ENCODE peak calls at places on chromosomes 3 and 15, in seven cellular contexts. N, R, V, I, G, P and M are unnamed samples. For H3K4me1 and H3K9me3, the result is how much of the 10 kb centered on the place peaks cover.

GRCh38 chr15:41870689-41871081 is 23.2 kb downstream of the SPTBN5 start:
- DNase-seq in V (peak), P (no peak), R (no peak), G (no peak), N (peak), I (peak), M (no peak)

GRCh38 chr3:131901686-131902085 is 133.1 kb downstream of the CPNE4 start:
- DNase-seq in G (no peak), V (no peak), I (no peak), R (no peak), P (no peak), N (no peak), M (no peak)

GRCh38 chr3:107506458-107506857 is 16.3 kb upstream of the BBX start:
- DNase-seq in V (peak), R (no peak), P (no peak), N (no peak), I (no peak), G (no peak), M (no peak)

GRCh38 chr3:117480493-117480892 is 770.9 kb downstream of the TUSC7 start:
- DNase-seq in P (no peak), I (no peak), G (no peak), N (no peak), R (no peak), V (no peak), M (no peak)

GRCh38 chr15:98657721-98658120 is 9.4 kb downstream of the IGF1R start:
- DNase-seq in N (no peak), R (no peak), G (no peak), P (no peak), I (no peak), V (peak), M (no peak)

GRCh38 chr3:116444819-116445290 is 432 bp downstream of the LSAMP start:
- DNase-seq in V (no peak), N (peak), P (peak), R (no peak), G (no peak), I (peak), M (no peak)

GRCh38 chr3:12489832-12490231 is 5.6 kb downstream of the TSEN2 start:
- DNase-seq in R (no peak), P (no peak), G (no peak), V (no peak), I (no peak), N (no peak), M (no peak)

GRCh38 chr3:155435821-155436220 is 142.3 kb upstream of the STRIT1 start:
- DNase-seq in R (no peak), N (no peak), V (no peak), G (no peak), I (no peak), P (no peak), M (no peak)

GRCh38 chr3:122094125-122094524 is 39.0 kb downstream of the CD86 start:
- DNase-seq in N (no peak), I (no peak), G (no peak), R (no peak), V (no peak), P (no peak), M (no peak)

GRCh38 chr15:96335429-96335807 is 4.9 kb downstream of the NR2F2 start:
- DNase-seq in P (no peak), N (no peak), V (no peak), I (no peak), G (no peak), R (no peak), M (no peak)

GRCh38 chr3:54891540-54891897 is 36.3 kb downstream of the LRTM1 start:
- DNase-seq in G (peak), R (no peak), V (peak), P (peak), N (peak), I (peak), M (peak)

GRCh38 chr3:46857485-46858341 is 5.5 kb downstream of the MYL3 start:
- DNase-seq in G (no peak), P (no peak), I (peak), V (no peak), N (peak), R (no peak), M (peak)

GRCh38 chr3:16474304-16474703 is 39.2 kb downstream of the RFTN1 start:
- DNase-seq in R (no peak), G (no peak), V (peak), I (no peak), P (no peak), N (no peak), M (no peak)

GRCh38 chr15:42785569-42785968 is 48.6 kb upstream of the CDAN1 start:
- DNase-seq in V (no peak), P (no peak), N (no peak), G (no peak), I (no peak), R (no peak), M (no peak)

GRCh38 chr15:32107477-32108080 is 77.3 kb downstream of the CHRNA7 start:
- DNase-seq in I (no peak), P (no peak), V (no peak), G (no peak), N (no peak), R (no peak), M (no peak)

GRCh38 chr3:38606561-38606960 is 42.9 kb downstream of the SCN5A start:
- DNase-seq in I (peak), P (no peak), G (no peak), V (no peak), N (no peak), R (no peak), M (no peak)

GRCh38 chr15:44713006-44713966 is 2.0 kb downstream of the B2M start:
- DNase-seq in P (no peak), V (peak), G (peak), R (no peak), I (no peak), N (no peak), M (no peak)

GRCh38 chr15:74275957-74276356 is 39.8 kb downstream of the CCDC33 start:
- DNase-seq in N (no peak), V (no peak), P (peak), I (no peak), G (no peak), R (peak), M (no peak)
- H3K4me1 ChIP-seq in N (under half), V (under half), P (under half), I (under half), G (under half), R (under half), M (under half)

GRCh38 chr3:127250032-127250431 is 37.8 kb downstream of the PRR20G start:
- DNase-seq in G (no peak), P (no peak), N (no peak), V (no peak), I (no peak), R (no peak), M (no peak)

GRCh38 chr3:127252446-127252845 is 35.4 kb downstream of the PRR20G start:
- DNase-seq in P (no peak), G (no peak), R (no peak), N (no peak), V (no peak), I (no peak), M (no peak)

DNA sequence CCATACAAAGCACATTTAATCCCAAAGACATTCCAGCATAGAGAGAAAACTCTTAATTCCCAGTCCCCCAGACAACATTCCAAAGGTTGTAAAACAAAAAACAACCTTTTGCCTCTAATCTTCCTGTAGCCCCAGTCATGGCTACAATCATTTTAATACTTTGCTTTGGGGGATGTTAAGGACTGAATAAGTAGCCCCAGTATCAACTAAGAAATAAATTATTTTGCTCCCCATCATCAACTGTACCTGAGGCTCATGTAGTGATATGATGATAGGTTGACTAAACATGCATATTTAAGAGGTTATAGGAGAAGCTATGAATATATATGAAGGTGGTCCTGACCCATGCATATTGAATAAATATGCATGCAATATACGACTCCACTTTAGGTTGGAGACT is 40.6 kb downstream of the PRR20G start:
- DNase-seq in N (no peak), G (no peak), R (no peak), P (no peak), V (no peak), I (no peak), M (no peak)
- H3K9me3 ChIP-seq in N (under half), G (under half), R (under half), P (under half), V (under half), I (under half), M (under half)

DNA sequence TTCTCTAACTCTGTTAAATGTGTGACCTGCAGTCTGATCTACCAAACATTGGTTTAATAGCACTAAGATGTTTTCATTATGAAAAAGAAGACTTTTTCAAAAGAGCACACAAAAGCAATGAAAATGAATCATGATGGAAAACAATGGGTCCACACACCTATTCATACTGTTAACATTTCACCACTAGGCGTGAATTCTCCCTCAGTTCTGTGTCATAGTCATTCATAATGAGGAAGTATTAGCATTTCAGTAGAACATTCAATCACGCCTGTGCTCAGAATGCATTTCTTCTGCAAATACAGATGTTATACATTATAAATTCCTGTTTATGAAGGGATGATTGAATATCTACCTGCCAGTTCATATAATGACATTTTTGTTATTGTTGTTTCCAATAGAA is 35.9 kb downstream of the EIF4E3 start:
- DNase-seq in G (no peak), N (no peak), V (no peak), R (no peak), I (no peak), P (no peak), M (no peak)
- TF ChIP-seq CTCF in G (no peak), N (no peak), V (no peak), R (no peak), I (no peak), P (no peak), M (no peak)

DNA sequence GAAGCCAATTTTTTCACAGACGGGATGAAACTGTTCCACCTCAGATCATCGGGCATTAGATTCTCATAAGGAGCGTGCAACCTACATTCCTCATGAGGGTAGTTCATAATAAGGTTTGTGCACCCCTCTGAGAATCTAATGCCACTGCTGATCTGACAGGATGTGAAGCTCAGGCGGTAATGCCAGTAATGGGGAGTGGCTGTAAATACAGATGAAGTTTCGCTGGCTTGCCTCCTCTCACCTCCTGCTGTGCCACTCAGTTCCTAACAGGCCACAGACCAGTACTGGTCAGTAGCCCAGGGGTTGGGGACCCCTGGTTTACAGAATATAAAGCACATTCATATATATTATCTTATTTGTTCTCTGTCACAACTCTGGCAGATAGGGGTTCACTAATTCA is 2.1 kb upstream of the LIMD1 start:
- DNase-seq in P (no peak), I (no peak), V (no peak), R (no peak), G (no peak), N (no peak), M (no peak)
- H3K4me1 ChIP-seq in P (under half), I (under half), V (under half), R (under half), G (under half), N (under half), M (under half)

DNA sequence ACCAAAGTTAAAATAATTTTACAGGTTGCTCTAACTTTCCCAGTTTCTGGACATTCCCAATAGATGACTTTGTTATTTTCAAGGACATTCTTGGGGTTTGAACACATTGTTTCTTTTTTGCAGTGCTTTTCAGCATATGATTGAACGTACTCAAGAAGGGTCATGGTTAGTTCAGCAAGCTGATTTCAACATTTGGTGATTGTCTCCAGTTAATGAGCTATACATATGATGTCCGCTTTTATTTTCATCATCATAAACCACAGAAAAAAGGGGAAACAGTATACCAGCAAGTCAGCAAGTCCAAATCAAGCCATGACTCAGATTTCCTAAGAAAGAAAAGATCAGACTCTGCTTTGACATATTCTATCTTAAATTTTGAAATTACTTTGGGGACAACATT is 69.4 kb downstream of the B3GALNT1 start:
- DNase-seq in N (no peak), I (no peak), P (no peak), R (no peak), G (no peak), V (no peak), M (no peak)
- H3K9me3 ChIP-seq in N (under half), I (under half), P (under half), R (under half), G (under half), V (under half), M (under half)

GRCh38 chr3:169780738-169781137 is 7.5 kb downstream of the MYNN start:
- DNase-seq in P (no peak), N (no peak), I (no peak), G (no peak), V (no peak), R (no peak), M (no peak)
- TF ChIP-seq CTCF in P (no peak), N (no peak), I (no peak), G (no peak), V (no peak), R (no peak), M (no peak)

GRCh38 chr3:48016336-48016973 is at the start of gene MAP4:
- DNase-seq in I (no peak), R (no peak), G (no peak), P (no peak), N (no peak), V (peak), M (no peak)
- H3K4me1 ChIP-seq in I (under half), R (half or more), G (half or more), P (under half), N (half or more), V (under half), M (half or more)